ENCODE peak calls at places on chromosomes 6 and 20, in eight cellular contexts. K is HFF-Myc; F is GM13976; V is naive thymus-derived CD4-positive, alpha-beta T cell; J is pulmonary artery endothelial cell; A is epithelial cell of esophagus; P is upper lobe of right lung; H is T1000. D is an unnamed sample.

GRCh38 chr20:21020656-21021004 is 85.5 kb downstream of the LINC00237 start:
- DNase-seq in H (no peak), V (no peak), A (no peak), P (no peak), J (no peak), K (no peak), F (no peak), D (no peak)

GRCh38 chr6:93417421-93417996 is 1.9 kb downstream of the EPHA7 start:
- DNase-seq in F (peak; percentile 34), A (no peak), K (no peak), V (no peak), P (no peak), J (no peak), H (no peak), D (peak; percentile 38)

GRCh38 chr6:27517928-27518787 is 45.3 kb upstream of the ZNF184 start:
- DNase-seq in F (no peak), P (no peak), H (no peak), J (no peak), K (no peak), A (no peak), V (no peak), D (no peak)

GRCh38 chr20:33789109-33789857 is 21.9 kb upstream of the CHMP4B start:
- DNase-seq in V (no peak), K (peak; percentile 83), A (peak; percentile 99), P (peak; percentile 74), H (peak; percentile 84), F (no peak), J (peak; percentile 97), D (peak; percentile 84)

GRCh38 chr6:157224957-157225574 is 98.3 kb downstream of the TMEM242 start:
- DNase-seq in K (no peak), A (no peak), P (peak; percentile 25), V (no peak), J (no peak), H (no peak), F (no peak), D (no peak)

GRCh38 chr6:166343157-166343502 is 785 bp upstream of the SFT2D1 start:
- DNase-seq in A (peak; percentile 16), F (peak; percentile 51), P (no peak), J (no peak), K (no peak), H (no peak), V (no peak), D (no peak)

GRCh38 chr20:18256440-18257090 is 31.8 kb upstream of the ZNF133 start:
- DNase-seq in A (no peak), V (no peak), F (no peak), J (no peak), K (no peak), H (no peak), P (no peak), D (no peak)

GRCh38 chr20:62824476-62825287 is 7.8 kb downstream of the COL9A3 start:
- DNase-seq in K (no peak), A (peak; percentile 45), F (peak; percentile 78), J (no peak), P (no peak), H (no peak), V (peak; percentile 47), D (peak; percentile 90)

GRCh38 chr20:2746636-2747265 is 53.7 kb downstream of the CPXM1 start:
- DNase-seq in F (no peak), J (no peak), K (no peak), V (no peak), H (no peak), P (no peak), A (no peak), D (no peak)

GRCh38 chr6:30719356-30719755 is 796 bp upstream of the TUBB start:
- DNase-seq in P (no peak), F (no peak), H (no peak), J (no peak), K (no peak), A (no peak), V (no peak), D (peak; percentile 32)

GRCh38 chr6:83057705-83058321 is 7.8 kb downstream of the UBE3D start:
- DNase-seq in H (peak; percentile 6), K (no peak), F (peak; percentile 34), P (no peak), V (no peak), J (no peak), A (peak; percentile 66), D (no peak)

GRCh38 chr6:89970609-89971337 is 76.5 kb downstream of the GJA10 start:
- DNase-seq in J (peak; percentile 10), F (no peak), A (peak; percentile 67), P (no peak), H (no peak), V (peak; percentile 37), K (peak; percentile 45), D (peak; percentile 57)

GRCh38 chr6:22732186-22732970 is 163.0 kb downstream of the HDGFL1 start:
- DNase-seq in P (no peak), A (no peak), F (no peak), J (no peak), V (no peak), K (no peak), H (no peak), D (no peak)

GRCh38 chr20:61499859-61500258 is 247.8 kb downstream of the CDH4 start:
- DNase-seq in A (peak; percentile 6), V (no peak), H (no peak), K (no peak), P (no peak), J (no peak), F (no peak), D (no peak)

GRCh38 chr20:35831029-35831428 is 59.2 kb downstream of the PHF20 start:
- DNase-seq in P (no peak), K (no peak), V (no peak), H (no peak), F (no peak), A (peak; percentile 26), J (no peak), D (no peak)

GRCh38 chr20:19000071-19000470 is 186.5 kb downstream of the SCP2D1 start:
- DNase-seq in F (no peak), J (no peak), A (no peak), V (no peak), P (no peak), H (no peak), K (no peak), D (no peak)

GRCh38 chr6:85192186-85192585 is 257.7 kb upstream of the NT5E start:
- DNase-seq in H (peak; percentile 23), A (no peak), F (no peak), J (no peak), P (no peak), K (peak; percentile 3), V (no peak), D (no peak)

GRCh38 chr6:157241411-157241979 is 81.8 kb downstream of the TMEM242 start:
- DNase-seq in P (no peak), V (no peak), H (no peak), J (no peak), A (peak; percentile 50), F (no peak), K (no peak), D (peak; percentile 66)

D was measured in kidney.